ENCODE peak calls at places on chromosome 5, in seven cellular contexts. Y is HCT116, F is left ventricle myocardium inferior, X is cardiac fibroblast, K is RWPE2, M is cardiac muscle cell, A is neural progenitor cell. W is an unnamed sample.

GRCh38 chr5:85484982-85485574 is 1100.4 kb upstream of the EDIL3 start:
- DNase-seq in X (no peak), M (no peak), A (peak), F (no peak), K (no peak), Y (peak), W (no peak)

GRCh38 chr5:149799119-149799623 is 69.1 kb downstream of the PPARGC1B start:
- DNase-seq in Y (no peak), F (peak), K (no peak), X (peak), M (peak), A (no peak), W (no peak)

GRCh38 chr5:115028557-115028956 is 141.2 kb downstream of the TRIM36 start:
- DNase-seq in M (no peak), K (no peak), Y (no peak), X (no peak), A (no peak), F (no peak), W (no peak)

GRCh38 chr5:34778451-34778850 is 60.5 kb upstream of the TTC23L start:
- DNase-seq in X (no peak), Y (no peak), K (no peak), F (no peak), M (no peak), A (no peak), W (no peak)

GRCh38 chr5:40679071-40679997 is at the start of gene PTGER4:
- DNase-seq in F (peak), A (peak), X (peak), M (peak), Y (peak), K (peak), W (peak)

GRCh38 chr5:35316611-35317307 is 86.5 kb upstream of the PRLR start:
- DNase-seq in K (peak), A (no peak), X (no peak), F (no peak), M (no peak), Y (no peak), W (no peak)

GRCh38 chr5:158351485-158352140 is 492.7 kb upstream of the CLINT1 start:
- DNase-seq in X (no peak), A (no peak), M (no peak), Y (no peak), F (no peak), K (no peak), W (no peak)

GRCh38 chr5:61334224-61335196 is 2.5 kb downstream of the ZSWIM6 start:
- DNase-seq in Y (no peak), X (peak), K (no peak), A (peak), F (no peak), M (peak), W (no peak)

GRCh38 chr5:116379306-116379705 is 195.3 kb downstream of the SEMA6A start:
- DNase-seq in K (no peak), Y (no peak), F (no peak), M (no peak), A (no peak), X (no peak), W (no peak)

GRCh38 chr5:173338380-173339015 is 10.3 kb upstream of the STC2 start:
- DNase-seq in F (no peak), X (no peak), K (no peak), A (no peak), Y (no peak), M (no peak), W (no peak)

GRCh38 chr5:53884844-53885243 is 324.4 kb downstream of the NDUFS4 start:
- DNase-seq in Y (no peak), K (no peak), A (no peak), M (no peak), F (no peak), X (no peak), W (no peak)

GRCh38 chr5:21649969-21650368 is 1203.2 kb downstream of the CDH12 start:
- DNase-seq in F (no peak), Y (no peak), M (no peak), A (no peak), X (no peak), K (no peak), W (no peak)

GRCh38 chr5:34007116-34007674 is 655 bp downstream of the AMACR start:
- DNase-seq in F (no peak), K (no peak), Y (no peak), X (peak), M (peak), A (peak), W (no peak)

GRCh38 chr5:139151902-139152301 is 46.3 kb downstream of the SIL1 start:
- DNase-seq in Y (no peak), K (no peak), A (peak), M (no peak), X (no peak), F (no peak), W (no peak)

GRCh38 chr5:159451197-159452052 is 121.1 kb upstream of the IL12B start:
- DNase-seq in Y (peak), F (no peak), K (no peak), M (peak), X (peak), A (no peak), W (no peak)

GRCh38 chr5:65127181-65127901 is 354.4 kb downstream of the ADAMTS6 start:
- DNase-seq in A (no peak), Y (no peak), M (peak), K (no peak), F (no peak), X (peak), W (no peak)

GRCh38 chr5:54294097-54294667 is 16.2 kb downstream of the ARL15 start:
- DNase-seq in Y (no peak), F (no peak), K (no peak), A (no peak), X (no peak), M (no peak), W (no peak)

GRCh38 chr5:167658890-167659289 is 632.6 kb upstream of the WWC1 start:
- DNase-seq in X (no peak), M (peak), F (no peak), K (no peak), A (no peak), Y (no peak), W (no peak)

GRCh38 chr5:180806351-180807011 is 3.9 kb upstream of the MGAT1 start:
- DNase-seq in X (no peak), K (peak), Y (no peak), F (no peak), M (no peak), A (no peak), W (no peak)

GRCh38 chr5:180012316-180012715 is 59.2 kb downstream of the RNF130 start:
- DNase-seq in Y (no peak), F (no peak), A (no peak), K (no peak), M (no peak), X (no peak), W (no peak)

GRCh38 chr5:139848508-139849100 is 53.0 kb downstream of the PSD2 start:
- DNase-seq in F (no peak), X (no peak), A (no peak), Y (no peak), M (peak), K (no peak), W (no peak)

GRCh38 chr5:12277504-12278192 is 373.4 kb upstream of the CTNND2 start:
- DNase-seq in M (no peak), K (no peak), A (no peak), Y (no peak), F (no peak), X (no peak), W (no peak)
- H3K4me3 ChIP-seq in M (no peak), K (no peak), A (no peak), Y (no peak), F (no peak), X (no peak), W (no peak)

DNA sequence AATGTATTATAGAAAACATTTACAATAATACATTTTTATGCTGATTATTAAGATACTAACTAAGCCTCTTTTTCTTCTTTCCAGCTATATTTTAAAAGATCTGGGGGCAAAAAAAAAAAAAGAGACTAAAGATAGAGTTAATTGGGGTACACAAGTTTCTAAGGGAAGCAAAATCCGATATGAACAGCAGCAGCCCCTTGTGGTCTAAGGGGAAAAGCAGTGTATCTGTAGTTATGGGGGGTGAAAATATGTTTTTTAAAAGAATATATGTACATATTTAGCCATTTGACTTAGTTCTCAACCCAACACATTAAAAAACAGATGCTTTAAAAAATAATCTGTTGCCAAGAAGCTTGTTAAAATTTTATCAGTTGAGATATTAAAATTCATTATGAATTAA is 134.3 kb upstream of the POU5F2 start:
- DNase-seq in K (no peak), Y (no peak), M (no peak), F (no peak), X (no peak), A (no peak), W (no peak)
- TF ChIP-seq CTCF in K (no peak), Y (peak), M (peak), F (no peak), X (peak), A (peak), W (no peak)

GRCh38 chr5:81534481-81534840 is 140.5 kb upstream of the ACOT12 start:
- DNase-seq in F (no peak), Y (no peak), K (no peak), X (peak), M (peak), A (no peak), W (no peak)

GRCh38 chr5:81530919-81531318 is 137.0 kb upstream of the ACOT12 start:
- DNase-seq in K (no peak), Y (no peak), X (no peak), M (no peak), A (no peak), F (no peak), W (no peak)

GRCh38 chr5:81537905-81538535 is 144.1 kb upstream of the ACOT12 start:
- DNase-seq in Y (no peak), K (no peak), M (no peak), A (no peak), F (no peak), X (no peak), W (no peak)

DNA sequence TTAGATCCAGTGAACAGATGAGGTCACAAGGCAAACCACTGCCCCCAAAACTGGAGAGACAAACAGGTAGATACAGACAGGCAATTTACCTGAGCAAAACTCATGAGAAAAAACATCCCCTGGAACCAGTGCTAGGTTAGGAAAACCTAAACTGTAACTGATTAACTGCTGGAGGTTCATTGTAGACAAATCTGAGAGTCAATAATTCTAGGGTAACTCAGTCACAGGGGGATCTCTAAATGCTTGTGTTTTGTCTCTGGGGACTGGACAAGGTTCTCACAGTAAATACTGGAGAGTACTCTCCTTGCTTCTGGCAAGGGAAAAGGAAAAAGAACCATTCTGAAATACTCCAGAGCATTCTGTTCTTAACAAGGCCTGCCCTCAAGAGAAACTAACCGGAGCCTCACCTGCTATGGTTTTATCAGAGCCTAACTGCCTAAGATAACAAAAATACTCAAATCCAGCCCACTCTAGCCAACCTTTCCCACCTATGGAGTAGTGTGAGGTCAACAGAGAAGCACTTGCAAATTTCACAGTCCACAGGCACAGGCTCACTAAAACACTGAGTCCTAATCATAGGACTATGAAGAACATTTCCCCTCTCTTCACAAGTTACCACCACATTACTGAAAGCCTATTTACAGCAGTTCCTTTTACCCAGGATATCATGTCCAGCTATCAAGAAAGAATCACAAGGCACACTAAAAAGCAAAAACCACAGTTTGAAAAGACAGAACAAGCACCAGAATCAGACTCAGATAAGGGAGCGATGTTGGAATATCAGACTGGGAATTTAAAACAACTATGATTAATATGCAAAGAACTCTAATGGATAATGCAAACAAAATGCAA is 139.9 kb upstream of the ACOT12 start:
- DNase-seq in F (no peak), K (no peak), M (peak), X (no peak), A (no peak), Y (no peak), W (no peak)
- H3K4me3 ChIP-seq in F (no peak), K (no peak), M (no peak), X (no peak), A (no peak), Y (no peak), W (no peak)

GRCh38 chr5:30768061-30768460 is 425.4 kb upstream of the CDH6 start:
- DNase-seq in K (no peak), M (no peak), F (no peak), A (no peak), X (peak), Y (no peak), W (no peak)
- TF ChIP-seq CTCF in K (no peak), M (no peak), F (no peak), A (no peak), X (no peak), Y (no peak), W (no peak)

GRCh38 chr5:144026286-144026685 is 144.2 kb downstream of the YIPF5 start:
- DNase-seq in Y (no peak), A (no peak), K (no peak), X (no peak), M (no peak), F (no peak), W (no peak)

GRCh38 chr5:144030904-144031303 is 139.6 kb downstream of the YIPF5 start:
- DNase-seq in Y (no peak), A (no peak), F (no peak), M (no peak), X (no peak), K (no peak), W (no peak)

GRCh38 chr5:144024601-144025000 is 145.9 kb downstream of the YIPF5 start:
- DNase-seq in X (peak), K (no peak), F (no peak), A (no peak), M (peak), Y (no peak), W (no peak)

GRCh38 chr5:144028644-144029043 is 141.8 kb downstream of the YIPF5 start:
- DNase-seq in K (no peak), M (peak), A (no peak), F (no peak), X (peak), Y (no peak), W (peak)

GRCh38 chr5:144028058-144028457 is 142.4 kb downstream of the YIPF5 start:
- DNase-seq in X (peak), Y (no peak), K (no peak), F (no peak), M (peak), A (no peak), W (no peak)
- H3K4me3 ChIP-seq in X (no peak), Y (no peak), K (no peak), F (peak), M (no peak), A (no peak), W (no peak)

GRCh38 chr5:129096382-129096991 is 1.9 kb downstream of the ISOC1 start:
- DNase-seq in M (peak), A (no peak), F (no peak), Y (no peak), X (peak), K (no peak), W (no peak)
- TF ChIP-seq CTCF in M (no peak), A (peak), F (no peak), Y (peak), X (no peak), K (no peak), W (no peak)

DNA sequence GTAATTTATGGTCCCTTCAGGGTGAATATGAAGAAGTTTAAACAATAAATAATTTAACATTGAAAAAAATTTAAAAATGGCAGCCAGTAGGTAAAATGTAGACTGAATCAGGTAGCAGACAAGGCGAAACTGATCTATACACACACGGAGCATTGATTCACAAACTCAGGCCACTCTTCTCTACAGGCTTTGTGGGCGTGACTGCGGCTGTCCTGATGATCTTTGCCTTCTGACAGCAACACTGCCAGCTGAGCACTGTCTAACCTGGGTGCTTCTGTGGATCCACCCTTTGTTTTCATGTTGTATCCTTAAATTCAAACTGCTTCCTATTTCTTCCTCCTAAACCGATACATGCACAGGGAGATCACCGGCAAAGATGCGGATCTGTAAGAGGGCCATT is 315.4 kb upstream of the ADCY2 start:
- DNase-seq in M (no peak), K (no peak), X (no peak), F (no peak), Y (no peak), A (no peak), W (no peak)
- H3K4me3 ChIP-seq in M (no peak), K (no peak), X (no peak), F (no peak), Y (no peak), A (no peak), W (no peak)

GRCh38 chr5:164958688-164959087 is 1453.3 kb downstream of the MAT2B start:
- DNase-seq in M (no peak), Y (no peak), X (no peak), F (no peak), A (no peak), K (no peak), W (no peak)
- TF ChIP-seq CTCF in M (no peak), Y (peak), X (no peak), F (no peak), A (peak), K (peak), W (no peak)

DNA sequence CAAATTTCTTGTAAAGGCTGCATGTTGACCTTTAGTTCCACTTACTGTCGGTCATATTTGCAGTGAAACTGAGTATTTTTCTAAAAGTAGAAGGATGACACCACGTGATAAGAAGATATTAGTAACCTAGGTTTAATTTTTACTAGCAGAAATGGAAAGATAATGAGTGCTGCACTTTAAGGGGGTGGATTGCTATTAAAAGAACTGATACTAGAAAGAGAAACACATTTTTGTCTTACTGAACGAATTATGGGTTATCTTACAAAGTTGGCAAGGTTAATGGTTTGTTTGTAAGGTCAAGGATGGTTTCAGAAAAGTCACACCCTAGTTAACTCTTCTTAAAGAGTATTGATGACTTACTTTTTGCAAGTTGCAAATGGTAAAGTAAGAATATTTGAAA is 2.4 kb downstream of the MACIR start:
- DNase-seq in M (no peak), F (no peak), X (no peak), Y (no peak), A (no peak), K (no peak), W (no peak)
- H3K4me3 ChIP-seq in M (peak), F (peak), X (no peak), Y (no peak), A (peak), K (no peak), W (peak)

DNA sequence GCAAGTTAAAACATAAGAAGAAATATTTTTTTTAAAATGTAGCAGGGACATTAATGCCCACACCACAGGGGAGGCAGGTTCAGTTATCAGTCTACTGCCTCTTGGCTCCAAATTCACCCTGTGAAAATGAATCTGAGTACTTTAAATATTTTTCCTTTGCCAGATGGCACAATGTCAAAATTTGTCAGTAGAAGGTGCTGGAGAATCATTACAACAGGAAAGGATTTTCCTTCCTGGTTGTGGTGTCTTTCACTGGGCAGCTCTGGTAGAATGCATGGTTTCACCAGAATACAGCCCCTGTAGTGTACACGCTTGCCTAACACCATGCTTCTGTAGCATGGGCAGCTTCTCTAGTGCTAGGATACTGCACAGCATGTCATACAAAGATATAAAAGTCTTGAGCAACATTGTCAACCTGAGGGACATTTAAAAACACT is 9.7 kb upstream of the SREK1 start:
- DNase-seq in M (peak), Y (no peak), A (no peak), X (no peak), F (no peak), K (no peak), W (peak)
- TF ChIP-seq CTCF in M (no peak), Y (no peak), A (no peak), X (no peak), F (no peak), K (no peak), W (no peak)